ENCODE peak calls at places on chromosomes 5 and 9, in seven cellular contexts. O, M, P, C, Q, D and E are unnamed samples.
A peak's percentile ranks its signal among the peaks of the same experiment; 100 is the strongest.

GRCh38 chr5:119336846-119337564 is 18.8 kb upstream of the TNFAIP8 start:
- DNase-seq in O (no peak), M (no peak), P (no peak), C (no peak), Q (no peak), D (no peak), E (no peak)

GRCh38 chr5:159099049-159099760 is 511 bp downstream of the EBF1 start:
- DNase-seq in O (no peak), M (peak; percentile 75), P (peak; percentile 68), C (no peak), Q (peak; percentile 48), D (no peak), E (peak; percentile 51)

GRCh38 chr9:134325096-134325812 is 1.0 kb upstream of the RXRA start:
- DNase-seq in O (peak; percentile 69), M (peak; percentile 50), P (no peak), C (no peak), Q (peak; percentile 63), D (peak; percentile 61), E (peak; percentile 79)

GRCh38 chr9:35733109-35733541 is 659 bp downstream of the CREB3 start:
- DNase-seq in O (no peak), M (peak; percentile 50), P (no peak), C (no peak), Q (no peak), D (no peak), E (no peak)

GRCh38 chr5:11310158-11310557 is 549.1 kb upstream of the DAP start:
- DNase-seq in O (no peak), M (no peak), P (no peak), C (no peak), Q (no peak), D (no peak), E (no peak)

GRCh38 chr5:132662925-132663770 is 5.2 kb downstream of the IL13 start:
- DNase-seq in O (no peak), M (peak; percentile 23), P (no peak), C (no peak), Q (no peak), D (no peak), E (no peak)

GRCh38 chr9:131817627-131818026 is 77.8 kb upstream of the RAPGEF1 start:
- DNase-seq in O (no peak), M (no peak), P (no peak), C (no peak), Q (no peak), D (no peak), E (no peak)

GRCh38 chr5:61342066-61342465 is 10.0 kb downstream of the ZSWIM6 start:
- DNase-seq in O (no peak), M (peak; percentile 42), P (peak; percentile 66), C (no peak), Q (no peak), D (no peak), E (no peak)

GRCh38 chr9:129869585-129870501 is 34.6 kb downstream of the USP20 start:
- DNase-seq in O (no peak), M (no peak), P (no peak), C (no peak), Q (no peak), D (no peak), E (no peak)
- H3K27ac ChIP-seq in O (no peak overlapping the region), M (no peak overlapping the region), P (no peak overlapping the region), C (no peak overlapping the region), Q (no peak overlapping the region), D (no peak overlapping the region), E (no peak overlapping the region)

GRCh38 chr9:21994996-21995651 is 533 bp downstream of the CDKN2B-AS1 start:
- DNase-seq in O (peak; percentile 45), M (peak; percentile 74), P (peak; percentile 73), C (no peak), Q (peak; percentile 65), D (peak; percentile 66), E (peak; percentile 74)

GRCh38 chr9:21995652-21996275 is 1.2 kb downstream of the CDKN2B-AS1 start:
- DNase-seq in O (no peak), M (no peak), P (peak; percentile 48), C (no peak), Q (peak; percentile 59), D (peak; percentile 49), E (peak; percentile 66)

GRCh38 chr9:21993007-21993406 is 1.2 kb downstream of the CDKN2A start:
- DNase-seq in O (no peak), M (no peak), P (no peak), C (no peak), Q (no peak), D (no peak), E (no peak)

GRCh38 chr9:21993893-21994525 is at the start of gene CDKN2A:
- DNase-seq in O (no peak), M (peak; percentile 48), P (peak; percentile 78), C (no peak), Q (no peak), D (no peak), E (no peak)

GRCh38 chr9:21994526-21994995 is at the start of gene CDKN2B-AS1:
- DNase-seq in O (no peak), M (peak; percentile 67), P (peak; percentile 80), C (no peak), Q (peak; percentile 43), D (no peak), E (peak; percentile 41)
- H3K27ac ChIP-seq in O (peak within 1 kb of the TSS; percentile 49), M (no peak within 1 kb of the TSS), P (peak within 1 kb of the TSS; percentile 94), C (peak within 1 kb of the TSS; percentile 87), Q (peak within 1 kb of the TSS; percentile 82), D (peak within 1 kb of the TSS; percentile 81), E (peak within 1 kb of the TSS; percentile 60)

DNA sequence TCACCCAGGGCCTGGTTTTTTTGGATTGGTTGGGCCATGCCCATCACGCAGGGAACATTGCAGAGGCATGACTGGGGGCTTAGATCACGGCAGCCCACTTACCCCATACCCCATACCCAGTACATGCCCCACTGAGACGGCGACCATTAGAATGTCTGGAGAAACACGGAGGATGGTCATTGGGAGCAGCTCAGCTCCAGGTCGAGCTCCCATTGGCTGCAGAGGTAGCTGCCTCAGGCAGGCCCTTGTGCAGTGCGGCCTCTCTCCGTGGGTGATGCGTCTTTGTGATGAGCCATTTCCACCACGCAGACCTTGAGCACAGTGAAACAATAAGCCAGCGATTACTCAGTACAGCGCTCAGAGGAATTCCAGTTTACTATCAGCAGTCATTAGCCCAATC is 204.0 kb downstream of the GADD45G start:
- DNase-seq in O (no peak), M (peak; percentile 48), P (no peak), C (no peak), Q (no peak), D (no peak), E (no peak)
- H3K27ac ChIP-seq in O (no peak overlapping the region), M (no peak overlapping the region), P (no peak overlapping the region), C (no peak overlapping the region), Q (no peak overlapping the region), D (no peak overlapping the region), E (no peak overlapping the region)

DNA sequence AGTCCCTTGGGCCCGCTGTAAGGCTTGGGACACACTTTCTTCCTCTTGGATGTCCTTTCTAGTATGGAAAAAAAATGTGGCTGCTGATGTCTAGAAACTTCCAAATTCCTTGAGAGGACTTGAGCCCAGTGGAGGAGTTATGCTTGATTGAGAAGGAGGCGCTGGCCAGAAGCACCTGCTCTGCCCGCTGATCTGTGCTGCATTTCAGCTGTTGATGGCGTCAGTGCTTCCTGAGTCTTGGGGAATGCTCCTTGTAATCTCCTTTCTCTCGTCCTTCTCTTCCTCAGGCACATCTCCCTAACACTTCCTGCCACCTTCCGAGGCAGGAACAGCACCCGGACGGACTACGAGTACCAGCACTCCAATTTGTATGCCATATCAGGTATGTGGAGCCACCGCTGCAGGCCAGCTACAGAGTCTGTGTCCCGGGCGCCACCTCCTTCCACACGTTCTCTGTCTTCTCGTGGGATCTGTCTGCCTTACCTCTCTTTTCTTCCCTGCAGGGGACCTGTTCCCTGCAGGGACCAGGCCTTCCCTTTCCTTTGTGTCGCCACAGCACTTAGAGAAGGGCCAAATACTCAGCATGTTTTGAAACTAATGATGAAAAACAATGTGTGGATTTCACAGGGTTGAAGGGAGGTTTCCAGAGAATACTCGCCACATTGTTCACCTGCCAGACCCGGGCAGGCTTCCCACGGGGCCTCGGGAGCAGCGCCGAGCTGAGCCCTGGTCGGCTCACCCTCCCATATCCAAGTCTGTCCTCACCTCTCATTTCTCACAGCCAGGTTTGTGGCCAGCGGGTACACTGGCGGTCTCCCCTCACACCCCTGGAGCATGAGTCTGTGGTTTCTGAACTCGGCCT is 95.2 kb downstream of the MVB12B start:
- DNase-seq in O (peak; percentile 59), M (no peak), P (no peak), C (no peak), Q (no peak), D (no peak), E (peak; percentile 39)
- H3K27ac ChIP-seq in O (peak overlapping the region; percentile 70), M (no peak overlapping the region), P (no peak overlapping the region), C (peak overlapping the region; percentile 55), Q (no peak overlapping the region), D (no peak overlapping the region), E (peak overlapping the region; percentile 28)

DNA sequence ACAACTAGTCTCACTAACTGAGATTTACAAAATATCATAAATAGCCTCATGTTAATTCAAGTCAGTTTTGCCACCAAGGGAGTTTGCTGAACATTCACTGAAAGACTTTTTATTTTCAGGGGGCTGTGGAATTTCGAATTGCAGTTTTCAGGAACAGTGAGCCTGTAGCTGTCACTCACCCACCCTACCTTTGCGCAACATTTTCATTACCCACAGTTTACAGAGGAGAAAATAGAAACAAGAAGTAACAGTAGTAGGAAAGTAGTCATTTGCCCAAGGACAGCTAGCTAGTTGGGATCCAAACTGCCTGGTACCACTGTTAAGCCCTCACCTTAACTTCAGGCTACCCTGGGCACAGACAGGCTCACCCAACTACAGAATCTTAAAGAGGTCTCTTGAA is 154.1 kb downstream of the ADAMTS12 start:
- DNase-seq in O (no peak), M (no peak), P (no peak), C (no peak), Q (no peak), D (no peak), E (no peak)
- H3K27ac ChIP-seq in O (no peak overlapping the region), M (no peak overlapping the region), P (no peak overlapping the region), C (no peak overlapping the region), Q (no peak overlapping the region), D (no peak overlapping the region), E (no peak overlapping the region)